ENCODE peak calls at places on chromosomes 4 and X, in ten cellular contexts. One of them, this sample, is unnamed.
A peak's percentile ranks its signal among the peaks of the same experiment; 100 is the strongest.

GRCh38 chr4:182492456-182492855 is 249.3 kb downstream of the TENM3 start:
- DNase-seq in testis: no peak
- DNase-seq in suprapubic skin: no peak
- DNase-seq in stomach: no peak
- DNase-seq in A549: no peak
- DNase-seq in K562: no peak
- DNase-seq in uterus: no peak
- DNase-seq in H1: no peak
- DNase-seq in heart left ventricle: no peak
- DNase-seq in right lobe of liver: no peak
- DNase-seq in this sample: no peak

GRCh38 chrX:28628101-28628500 is 40.9 kb downstream of the IL1RAPL1 start:
- DNase-seq in testis: no peak
- DNase-seq in suprapubic skin: no peak
- DNase-seq in stomach: no peak
- DNase-seq in A549: no peak
- DNase-seq in K562: no peak
- DNase-seq in uterus: no peak
- DNase-seq in H1: no peak
- DNase-seq in heart left ventricle: no peak
- DNase-seq in right lobe of liver: peak; percentile 33
- DNase-seq in this sample: no peak

GRCh38 chrX:107935664-107936433 is 46.3 kb downstream of the TEX13B start:
- DNase-seq in testis: no peak
- DNase-seq in suprapubic skin: no peak
- DNase-seq in stomach: no peak
- DNase-seq in A549: no peak
- DNase-seq in K562: no peak
- DNase-seq in uterus: no peak
- DNase-seq in H1: no peak
- DNase-seq in heart left ventricle: no peak
- DNase-seq in right lobe of liver: no peak
- DNase-seq in this sample: no peak

GRCh38 chr4:11650801-11651596 is 222.3 kb upstream of the HS3ST1 start:
- DNase-seq in testis: no peak
- DNase-seq in suprapubic skin: no peak
- DNase-seq in stomach: no peak
- DNase-seq in A549: no peak
- DNase-seq in K562: no peak
- DNase-seq in uterus: no peak
- DNase-seq in H1: no peak
- DNase-seq in heart left ventricle: no peak
- DNase-seq in right lobe of liver: no peak
- DNase-seq in this sample: no peak

GRCh38 chr4:47526281-47526680 is 41.2 kb downstream of the ATP10D start:
- DNase-seq in testis: no peak
- DNase-seq in suprapubic skin: no peak
- DNase-seq in stomach: no peak
- DNase-seq in A549: no peak
- DNase-seq in K562: no peak
- DNase-seq in uterus: no peak
- DNase-seq in H1: no peak
- DNase-seq in heart left ventricle: no peak
- DNase-seq in right lobe of liver: no peak
- DNase-seq in this sample: no peak

GRCh38 chr4:100805547-100805946 is 287.7 kb upstream of the EMCN start:
- DNase-seq in testis: no peak
- DNase-seq in suprapubic skin: no peak
- DNase-seq in stomach: no peak
- DNase-seq in A549: no peak
- DNase-seq in K562: no peak
- DNase-seq in uterus: no peak
- DNase-seq in H1: no peak
- DNase-seq in heart left ventricle: no peak
- DNase-seq in right lobe of liver: no peak
- DNase-seq in this sample: no peak

GRCh38 chrX:134895785-134896184 is 95.0 kb upstream of the SMIM10 start:
- DNase-seq in testis: no peak
- DNase-seq in suprapubic skin: no peak
- DNase-seq in stomach: no peak
- DNase-seq in A549: no peak
- DNase-seq in K562: no peak
- DNase-seq in uterus: no peak
- DNase-seq in H1: no peak
- DNase-seq in heart left ventricle: no peak
- DNase-seq in right lobe of liver: no peak
- DNase-seq in this sample: no peak

GRCh38 chrX:100673397-100673953 is 29.5 kb downstream of the SRPX2 start:
- DNase-seq in testis: no peak
- DNase-seq in suprapubic skin: no peak
- DNase-seq in stomach: no peak
- DNase-seq in A549: no peak
- DNase-seq in K562: no peak
- DNase-seq in uterus: no peak
- DNase-seq in H1: no peak
- DNase-seq in heart left ventricle: no peak
- DNase-seq in right lobe of liver: no peak
- DNase-seq in this sample: no peak

GRCh38 chr4:94036964-94037363 is 170.7 kb upstream of the SMARCAD1 start:
- DNase-seq in testis: no peak
- DNase-seq in suprapubic skin: no peak
- DNase-seq in stomach: no peak
- DNase-seq in A549: no peak
- DNase-seq in K562: peak; percentile 17
- DNase-seq in uterus: no peak
- DNase-seq in H1: no peak
- DNase-seq in heart left ventricle: no peak
- DNase-seq in right lobe of liver: no peak
- DNase-seq in this sample: no peak

GRCh38 chrX:46770817-46771163 is 11.9 kb upstream of the SLC9A7 start:
- DNase-seq in testis: no peak
- DNase-seq in suprapubic skin: no peak
- DNase-seq in stomach: no peak
- DNase-seq in A549: no peak
- DNase-seq in K562: no peak
- DNase-seq in uterus: no peak
- DNase-seq in H1: no peak
- DNase-seq in heart left ventricle: no peak
- DNase-seq in right lobe of liver: no peak
- DNase-seq in this sample: no peak

GRCh38 chrX:1403228-1403627 is 11.3 kb upstream of the SLC25A6 start:
- DNase-seq in testis: no peak
- DNase-seq in suprapubic skin: peak; percentile 58
- DNase-seq in stomach: no peak
- DNase-seq in A549: no peak
- DNase-seq in K562: no peak
- DNase-seq in uterus: no peak
- DNase-seq in H1: no peak
- DNase-seq in heart left ventricle: no peak
- DNase-seq in right lobe of liver: no peak
- DNase-seq in this sample: no peak

DNA sequence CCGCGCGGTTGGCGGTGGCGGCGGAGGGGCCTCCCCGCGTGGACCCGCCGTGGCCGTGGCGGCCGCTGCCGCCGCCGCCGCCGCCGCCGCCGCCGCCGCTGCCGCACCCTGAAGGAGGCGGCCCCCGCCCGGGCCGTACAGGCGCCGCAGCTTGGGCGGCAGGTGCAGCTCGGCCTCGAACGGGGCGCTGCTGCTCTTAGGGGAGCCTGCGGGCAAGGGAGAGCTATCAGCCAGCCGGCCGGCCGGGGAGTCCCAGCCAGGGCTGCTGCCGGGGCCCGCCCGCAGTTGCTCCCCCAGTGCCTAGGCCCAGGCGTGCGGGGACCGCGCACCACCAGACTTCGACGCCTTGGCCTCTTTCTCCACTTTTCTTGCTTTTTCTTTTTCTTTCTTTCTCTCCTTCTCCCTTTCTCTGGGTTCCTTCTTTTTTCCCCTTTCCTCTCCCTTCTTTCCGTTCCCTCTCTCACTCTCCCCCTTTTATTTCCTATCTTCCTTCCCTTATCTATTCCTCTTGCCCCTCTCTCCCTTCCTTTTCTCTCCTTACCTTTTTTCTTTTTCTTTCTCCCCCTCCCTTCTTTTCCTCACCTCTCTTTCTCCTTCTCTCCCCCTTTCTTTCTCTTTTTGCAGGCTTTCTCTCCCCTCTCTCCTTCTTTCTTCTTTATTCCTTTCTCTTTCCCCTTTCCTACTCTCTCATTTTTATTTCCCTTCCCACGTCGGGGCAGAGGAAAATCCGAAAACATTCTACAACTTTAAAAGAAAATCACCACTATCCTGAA is 2.0 kb downstream of the ARX start:
- DNase-seq in testis: no peak
- DNase-seq in suprapubic skin: no peak
- DNase-seq in stomach: no peak
- DNase-seq in A549: no peak
- DNase-seq in K562: peak; percentile 36
- DNase-seq in uterus: no peak
- DNase-seq in H1: no peak
- DNase-seq in heart left ventricle: no peak
- DNase-seq in right lobe of liver: no peak
- DNase-seq in this sample: no peak
- H3K4me1 ChIP-seq in testis: no peaks in the 10 kb centered on the region
- H3K4me1 ChIP-seq in suprapubic skin: peaks cover 22% of the 10 kb centered on the region
- H3K4me1 ChIP-seq in stomach: peaks cover 3% of the 10 kb centered on the region
- H3K4me1 ChIP-seq in A549: peaks cover 7% of the 10 kb centered on the region
- H3K4me1 ChIP-seq in K562: no peaks in the 10 kb centered on the region
- H3K4me1 ChIP-seq in uterus: no peaks in the 10 kb centered on the region
- H3K4me1 ChIP-seq in H1: peaks cover 18% of the 10 kb centered on the region
- H3K4me1 ChIP-seq in heart left ventricle: peaks cover 25% of the 10 kb centered on the region
- H3K4me1 ChIP-seq in right lobe of liver: no peaks in the 10 kb centered on the region
- H3K4me1 ChIP-seq in this sample: no peaks in the 10 kb centered on the region

DNA sequence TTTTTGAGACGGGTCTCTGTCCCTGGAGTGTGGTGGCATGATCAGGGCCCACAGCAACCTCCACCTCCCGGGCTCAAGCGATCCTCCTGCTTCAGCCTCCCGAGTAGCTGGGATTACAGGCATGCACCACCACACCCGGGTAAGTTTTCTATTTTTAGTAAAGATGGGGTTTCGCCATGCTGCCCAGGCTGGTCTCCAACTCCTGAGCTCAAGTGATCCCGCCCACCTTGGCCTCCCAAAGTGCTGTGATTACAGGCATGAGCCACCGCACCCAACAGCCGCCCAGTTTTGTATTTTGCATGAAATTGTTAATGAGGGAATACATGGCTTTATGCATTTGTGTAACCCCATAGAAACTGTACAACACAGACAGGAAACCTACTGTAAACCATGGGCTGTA is 2.8 kb upstream of the ARHGAP4 start:
- DNase-seq in testis: no peak
- DNase-seq in suprapubic skin: no peak
- DNase-seq in stomach: no peak
- DNase-seq in A549: no peak
- DNase-seq in K562: no peak
- DNase-seq in uterus: no peak
- DNase-seq in H1: no peak
- DNase-seq in heart left ventricle: no peak
- DNase-seq in right lobe of liver: no peak
- DNase-seq in this sample: no peak
- H3K4me3 ChIP-seq in testis: no peak overlapping the region
- H3K4me3 ChIP-seq in suprapubic skin: peak overlapping the region; percentile 59
- H3K4me3 ChIP-seq in stomach: no peak overlapping the region
- H3K4me3 ChIP-seq in A549: peak overlapping the region; percentile 35
- H3K4me3 ChIP-seq in K562: no peak overlapping the region
- H3K4me3 ChIP-seq in uterus: no peak overlapping the region
- H3K4me3 ChIP-seq in H1: no peak overlapping the region
- H3K4me3 ChIP-seq in heart left ventricle: peak overlapping the region; percentile 26
- H3K4me3 ChIP-seq in right lobe of liver: peak overlapping the region; percentile 10
- H3K4me3 ChIP-seq in this sample: no peak overlapping the region

DNA sequence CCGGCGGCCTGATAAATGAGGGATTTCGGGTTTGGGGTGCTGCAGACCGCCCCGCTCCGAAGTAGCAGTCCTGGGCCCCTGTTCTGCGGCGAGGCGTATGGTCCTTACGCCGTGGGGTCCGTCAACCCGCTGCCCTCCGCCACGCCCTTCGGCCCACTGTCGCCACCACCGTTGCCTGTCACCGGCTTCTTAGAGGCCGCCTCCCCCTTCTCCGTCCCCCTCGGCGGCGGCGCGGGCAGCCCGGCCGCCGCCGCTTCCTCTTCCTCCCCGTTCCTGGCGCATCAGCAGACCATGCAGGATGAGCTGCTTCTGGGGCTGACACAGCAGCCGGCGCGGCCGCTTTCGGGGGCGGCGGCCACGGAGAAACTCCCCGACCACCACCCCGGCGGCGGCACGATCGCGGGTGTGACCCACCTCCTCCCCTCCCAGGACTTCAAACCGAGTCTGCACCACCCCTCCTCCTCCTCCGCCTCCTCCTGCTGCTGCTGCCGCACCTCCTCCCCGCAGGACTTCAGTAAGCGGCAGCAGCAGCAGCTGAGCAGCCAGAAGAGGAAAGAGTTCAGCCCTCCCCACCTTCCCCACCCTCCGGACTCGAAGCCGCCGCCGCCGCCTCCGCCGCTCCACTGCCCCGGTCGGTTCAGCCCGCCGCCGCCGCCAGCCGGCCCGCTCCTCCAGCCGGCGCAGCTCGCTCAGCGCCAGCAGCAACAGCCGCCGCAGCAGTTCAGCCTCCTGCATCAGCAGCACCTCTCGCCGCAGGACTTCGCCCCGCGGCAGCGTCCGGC is 569 bp downstream of the CPEB2 start:
- DNase-seq in testis: peak; percentile 89
- DNase-seq in suprapubic skin: peak; percentile 90
- DNase-seq in stomach: peak; percentile 83
- DNase-seq in A549: peak; percentile 24
- DNase-seq in K562: peak; percentile 80
- DNase-seq in uterus: peak; percentile 64
- DNase-seq in H1: no peak
- DNase-seq in heart left ventricle: peak; percentile 88
- DNase-seq in right lobe of liver: peak; percentile 90
- DNase-seq in this sample: peak; percentile 61
- TF ChIP-seq POLR2A in testis: no peak
- TF ChIP-seq POLR2A in suprapubic skin: no peak
- TF ChIP-seq POLR2A in stomach: no peak
- TF ChIP-seq POLR2A in A549: peak; percentile 60
- TF ChIP-seq POLR2A in K562: peak; percentile 63
- TF ChIP-seq POLR2A in uterus: peak; percentile 24
- TF ChIP-seq POLR2A in H1: no peak
- TF ChIP-seq POLR2A in heart left ventricle: peak; percentile 38
- TF ChIP-seq POLR2A in right lobe of liver: peak; percentile 51
- TF ChIP-seq POLR2A in this sample: no peak

DNA sequence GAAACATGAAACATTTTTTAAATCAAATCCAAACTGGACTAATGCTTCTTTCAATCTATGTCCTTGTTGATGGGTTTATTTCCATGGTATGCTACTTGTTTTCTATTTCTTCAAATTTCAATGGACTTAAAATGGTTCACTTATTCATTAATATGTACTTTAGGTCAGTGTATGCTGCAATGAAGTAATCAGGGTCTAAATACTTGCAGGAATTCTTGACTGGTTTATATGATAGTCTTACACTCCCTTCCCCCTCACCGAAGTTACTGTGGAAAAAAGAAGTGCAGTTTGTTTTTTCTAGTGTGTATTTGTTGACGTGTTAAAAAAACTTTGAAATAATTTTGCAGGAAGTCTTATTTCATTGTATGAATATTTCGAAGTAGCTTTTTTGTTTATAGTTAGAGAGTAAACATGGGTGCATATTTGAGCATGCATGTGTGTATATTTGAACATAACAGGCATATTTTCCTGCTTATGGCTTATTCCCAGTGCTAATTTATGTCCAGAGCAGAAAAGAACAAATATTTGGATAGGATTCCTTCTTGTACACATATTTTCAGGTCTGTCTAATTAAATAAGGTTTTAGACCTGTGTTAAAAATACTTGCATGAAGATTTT is 65.0 kb downstream of the LIMCH1 start:
- DNase-seq in testis: no peak
- DNase-seq in suprapubic skin: no peak
- DNase-seq in stomach: no peak
- DNase-seq in A549: no peak
- DNase-seq in K562: no peak
- DNase-seq in uterus: no peak
- DNase-seq in H1: no peak
- DNase-seq in heart left ventricle: no peak
- DNase-seq in right lobe of liver: no peak
- DNase-seq in this sample: no peak
- H3K4me1 ChIP-seq in testis: no peaks in the 10 kb centered on the region
- H3K4me1 ChIP-seq in suprapubic skin: no peaks in the 10 kb centered on the region
- H3K4me1 ChIP-seq in stomach: no peaks in the 10 kb centered on the region
- H3K4me1 ChIP-seq in A549: peaks cover 59% of the 10 kb centered on the region
- H3K4me1 ChIP-seq in K562: no peaks in the 10 kb centered on the region
- H3K4me1 ChIP-seq in uterus: no peaks in the 10 kb centered on the region
- H3K4me1 ChIP-seq in H1: no peaks in the 10 kb centered on the region
- H3K4me1 ChIP-seq in heart left ventricle: peaks cover 50% of the 10 kb centered on the region
- H3K4me1 ChIP-seq in right lobe of liver: no peaks in the 10 kb centered on the region
- H3K4me1 ChIP-seq in this sample: no peaks in the 10 kb centered on the region